ENCODE peak calls at places on chromosomes 3 and 15, in six cellular contexts. D is stimulated activated CD4-positive, alpha-beta T cell treated with anti-CD3 and anti-CD28 coated beads, Interleukin-4, amount 100 ng/mL, for 1 hour; V is activated T-helper 1 cell treated with Interleukin-2 at 50 U/mL for 16 hours; B is AG10803; R is AG09319; M is activated naive CD4-positive, alpha-beta T cell. W is an unnamed sample.

GRCh38 chr3:132164469-132165092 is 129.8 kb upstream of the CPNE4 start:
- DNase-seq in D (no peak), B (no peak), R (no peak), M (no peak), V (no peak), W (no peak)

GRCh38 chr3:40313975-40314860 is 4.7 kb downstream of the EIF1B start:
- DNase-seq in B (peak; percentile 33), D (no peak), V (no peak), R (no peak), M (no peak), W (no peak)

GRCh38 chr3:52372822-52373504 is 56.8 kb downstream of the DNAH1 start:
- DNase-seq in D (peak; percentile 23), B (no peak), V (no peak), M (no peak), R (no peak), W (no peak)

GRCh38 chr3:52289338-52289746 is 1.7 kb downstream of the GLYCTK start:
- DNase-seq in D (no peak), M (no peak), B (no peak), R (no peak), V (no peak), W (no peak)

GRCh38 chr3:160756907-160757623 is 1.0 kb downstream of the PPM1L start:
- DNase-seq in R (no peak), D (peak; percentile 1), B (no peak), V (no peak), M (peak; percentile 0), W (peak; percentile 59)

GRCh38 chr3:94482686-94483085 is 419.8 kb downstream of the NSUN3 start:
- DNase-seq in V (no peak), M (no peak), D (no peak), R (no peak), B (no peak), W (no peak)

GRCh38 chr3:43638594-43639447 is 17.0 kb upstream of the ANO10 start:
- DNase-seq in D (peak; percentile 32), M (no peak), V (no peak), R (no peak), B (no peak), W (peak; percentile 66)

GRCh38 chr3:41265823-41266273 is 66.5 kb downstream of the CTNNB1 start:
- DNase-seq in D (no peak), V (no peak), M (no peak), B (peak; percentile 74), R (no peak), W (no peak)

GRCh38 chr15:50463423-50464358 is 39.5 kb downstream of the USP8 start:
- DNase-seq in M (no peak), R (peak; percentile 24), D (no peak), B (peak; percentile 80), V (no peak), W (no peak)

GRCh38 chr3:101261506-101261905 is 58.9 kb downstream of the IMPG2 start:
- DNase-seq in V (no peak), B (peak; percentile 46), R (no peak), D (no peak), M (no peak), W (no peak)

GRCh38 chr3:186170516-186170915 is 61.6 kb upstream of the ETV5 start:
- DNase-seq in B (no peak), R (no peak), D (no peak), V (no peak), M (no peak), W (no peak)

GRCh38 chr3:46858996-46859710 is 4.1 kb downstream of the MYL3 start:
- DNase-seq in D (no peak), R (no peak), B (no peak), M (no peak), V (no peak), W (no peak)

W was measured in DMS53.